ENCODE peak calls at places on chromosomes 12 and 14, in four cellular contexts. B, K, W and L are unnamed samples. For H3K9me3, the result is how much of the 10 kb centered on the place peaks cover.

GRCh38 chr14:91405241-91405721 is 12.3 kb downstream of the CCDC88C start:
- DNase-seq in B (no peak), K (no peak), W (no peak), L (no peak)

GRCh38 chr14:64855732-64856527 is 23.8 kb downstream of the SPTB start:
- DNase-seq in B (no peak), K (no peak), W (no peak), L (no peak)

GRCh38 chr12:25307818-25308217 is 57.1 kb upstream of the KRAS start:
- DNase-seq in B (no peak), K (no peak), W (no peak), L (no peak)

GRCh38 chr14:20412876-20413784 is at the start of gene TEP1:
- DNase-seq in B (peak), K (peak), W (peak), L (peak)

GRCh38 chr12:111767362-111768158 is 827 bp downstream of the ALDH2 start:
- DNase-seq in B (peak), K (peak), W (peak), L (no peak)

GRCh38 chr14:51310453-51311074 is 70.5 kb downstream of the TMX1 start:
- DNase-seq in B (peak), K (no peak), W (peak), L (no peak)

GRCh38 chr12:117033382-117034045 is 65.7 kb downstream of the TESC start:
- DNase-seq in B (no peak), K (no peak), W (no peak), L (no peak)

GRCh38 chr12:81077329-81077685 is 572 bp upstream of the ACSS3 start:
- DNase-seq in B (peak), K (no peak), W (no peak), L (peak)

GRCh38 chr12:75599061-75599460 is 87.7 kb upstream of the KRR1 start:
- DNase-seq in B (no peak), K (no peak), W (no peak), L (no peak)

GRCh38 chr12:125491585-125491984 is 426.4 kb downstream of the AACS start:
- DNase-seq in B (no peak), K (no peak), W (no peak), L (no peak)

GRCh38 chr14:55588259-55588699 is 8.3 kb downstream of the KTN1 start:
- DNase-seq in B (peak), K (no peak), W (no peak), L (no peak)

GRCh38 chr14:92687681-92688433 is 60.6 kb downstream of the LGMN start:
- DNase-seq in B (no peak), K (no peak), W (peak), L (no peak)

GRCh38 chr12:55974308-55974724 is 438 bp downstream of the RAB5B start:
- DNase-seq in B (peak), K (peak), W (peak), L (peak)

DNA sequence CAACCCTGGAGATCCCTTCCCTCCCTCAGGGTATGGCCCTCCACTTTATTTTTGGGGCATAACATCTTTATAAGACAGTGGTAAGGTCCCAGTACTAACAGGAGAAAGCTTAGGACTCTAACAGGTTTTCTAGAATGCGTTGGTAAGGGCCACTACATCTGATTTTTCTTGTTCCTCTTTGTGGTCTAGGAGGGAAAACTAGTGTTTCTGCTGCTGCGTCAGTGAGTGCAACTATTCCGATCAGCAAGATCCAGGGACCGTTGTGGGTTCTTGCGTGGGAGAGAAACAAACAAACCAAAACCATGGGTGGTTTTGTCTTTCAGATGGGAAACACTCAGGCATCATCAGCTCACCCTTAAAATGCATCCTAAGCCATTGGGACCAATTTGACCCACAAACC is 123.6 kb upstream of the SLC16A7 start:
- DNase-seq in B (no peak), K (no peak), W (no peak), L (no peak)
- H3K9me3 ChIP-seq in B (under half), K (under half), W (under half), L (under half)

GRCh38 chr12:108635997-108636808 is 2.5 kb upstream of the SELPLG start:
- DNase-seq in B (no peak), K (no peak), W (no peak), L (no peak)
- H3K4me3 ChIP-seq in B (no peak), K (no peak), W (no peak), L (no peak)

DNA sequence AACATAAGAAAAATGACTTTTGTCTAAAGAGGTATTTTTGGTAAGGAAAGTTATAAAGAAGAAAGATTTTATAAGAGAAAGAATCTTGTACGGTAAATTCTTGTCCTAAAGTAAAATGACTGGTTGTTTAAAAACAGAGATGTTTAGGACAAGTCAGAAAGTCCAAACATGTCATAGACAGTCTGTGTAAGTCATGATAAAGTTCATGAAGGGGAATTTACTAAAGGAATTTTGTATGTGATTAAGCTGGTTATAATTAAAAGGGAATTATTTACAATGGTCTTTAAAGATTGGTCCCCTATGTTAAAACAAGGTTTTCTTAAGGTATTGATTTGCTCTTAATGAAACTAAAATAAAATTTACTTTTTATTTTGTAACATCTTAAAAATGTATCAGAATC is 269.4 kb upstream of the CCDC196 start:
- DNase-seq in B (no peak), K (no peak), W (no peak), L (peak)
- H3K9me3 ChIP-seq in B (under half), K (under half), W (under half), L (under half)

GRCh38 chr12:22332191-22332590 is 2.3 kb downstream of the ST8SIA1 start:
- DNase-seq in B (no peak), K (no peak), W (no peak), L (no peak)
- H3K4me3 ChIP-seq in B (peak), K (no peak), W (no peak), L (no peak)